ENCODE peak calls at places on chromosomes 2 and 18, in ten cellular contexts. S is neural crest cell; V is stromal cell of bone marrow; N is activated gamma-delta T cell; E is stimulated activated CD8-positive, alpha-beta memory T cell treated with anti-CD3 and anti-CD28 coated beads, Interleukin-4, amount 100 ng/mL, for 1 hour; B is T-cell; O is activated T-cell treated with anti-CD3 and anti-CD28 coated beads for 1 hour; Z is activated B cell treated with CpG ODN at 0.5 μM for 24 hours; I is cardiac septum; J is Ammon's horn. U is an unnamed sample.

GRCh38 chr18:4319738-4320677 is 135.1 kb downstream of the DLGAP1 start:
- DNase-seq in I (no peak), O (no peak), N (no peak), Z (no peak), J (peak), V (no peak), B (no peak), E (no peak), S (no peak), U (no peak)

GRCh38 chr2:28951910-28952805 is 28.9 kb upstream of the TOGARAM2 start:
- DNase-seq in B (no peak), O (no peak), J (no peak), E (no peak), S (no peak), I (no peak), V (peak), Z (no peak), N (no peak), U (no peak)

GRCh38 chr2:129734343-129735034 is 245.0 kb upstream of the RAB6C start:
- DNase-seq in J (no peak), I (peak), N (no peak), E (no peak), V (no peak), B (no peak), S (no peak), O (no peak), Z (no peak), U (no peak)

GRCh38 chr2:150575861-150576260 is 88.4 kb upstream of the RND3 start:
- DNase-seq in B (no peak), O (no peak), I (no peak), J (no peak), V (no peak), S (no peak), Z (no peak), N (no peak), E (no peak), U (no peak)

GRCh38 chr18:26482567-26482966 is 65.8 kb downstream of the KCTD1 start:
- DNase-seq in E (no peak), I (no peak), S (no peak), N (no peak), B (no peak), V (no peak), O (no peak), J (no peak), Z (no peak), U (no peak)

GRCh38 chr2:212863185-212863588 is 288.2 kb downstream of the IKZF2 start:
- DNase-seq in J (no peak), V (no peak), O (no peak), N (no peak), Z (no peak), E (no peak), I (no peak), B (no peak), S (no peak), U (no peak)

GRCh38 chr2:236667526-236667925 is 97.9 kb downstream of the ACKR3 start:
- DNase-seq in O (no peak), V (no peak), J (no peak), Z (no peak), E (no peak), B (no peak), S (no peak), N (no peak), I (no peak), U (no peak)

GRCh38 chr18:35497006-35497333 is 790 bp downstream of the INO80C start:
- DNase-seq in O (no peak), I (no peak), S (peak), N (no peak), V (peak), E (no peak), B (no peak), Z (no peak), J (no peak), U (no peak)

GRCh38 chr18:10197097-10197496 is 257.3 kb upstream of the APCDD1 start:
- DNase-seq in I (peak), E (no peak), Z (no peak), V (no peak), S (no peak), N (no peak), B (no peak), J (no peak), O (no peak), U (no peak)

GRCh38 chr2:122886479-122887130 is 1131.2 kb downstream of the TSN start:
- DNase-seq in Z (no peak), E (no peak), B (no peak), J (no peak), O (no peak), N (no peak), I (no peak), V (no peak), S (no peak), U (no peak)

GRCh38 chr2:17162721-17163120 is 355.5 kb downstream of the RAD51AP2 start:
- DNase-seq in B (no peak), I (no peak), O (no peak), J (no peak), Z (no peak), N (no peak), V (no peak), S (no peak), E (no peak), U (no peak)

GRCh38 chr2:218745559-218746469 is 35.2 kb downstream of the TTLL4 start:
- DNase-seq in B (no peak), O (no peak), I (peak), J (peak), V (peak), S (peak), E (no peak), N (no peak), Z (no peak), U (no peak)

GRCh38 chr2:99880148-99880983 is 262.0 kb downstream of the AFF3 start:
- DNase-seq in Z (no peak), O (no peak), S (no peak), J (peak), N (no peak), E (no peak), B (no peak), I (no peak), V (peak), U (no peak)

GRCh38 chr2:222950886-222951285 is 90.0 kb downstream of the ACSL3 start:
- DNase-seq in O (no peak), J (peak), I (no peak), N (no peak), B (no peak), S (no peak), Z (no peak), V (no peak), E (no peak), U (no peak)

U was measured in GM12892.